ENCODE peak calls at places on chromosome 12, in four cellular contexts. One of them, this sample, is unnamed.

GRCh38 chr12:4771172-4771959 is 51.2 kb downstream of the GALNT8 start:
- DNase-seq in stomach: no peak
- DNase-seq in neural progenitor cell: no peak
- DNase-seq in H9: no peak
- DNase-seq in this sample: no peak

GRCh38 chr12:91003737-91004136 is 1.0 kb downstream of the EPYC start:
- DNase-seq in stomach: no peak
- DNase-seq in neural progenitor cell: no peak
- DNase-seq in H9: no peak
- DNase-seq in this sample: no peak

GRCh38 chr12:108399514-108399913 is 60.4 kb upstream of the CMKLR1 start:
- DNase-seq in stomach: no peak
- DNase-seq in neural progenitor cell: no peak
- DNase-seq in H9: no peak
- DNase-seq in this sample: no peak

GRCh38 chr12:131834798-131835615 is 6.8 kb downstream of the MMP17 start:
- DNase-seq in stomach: peak
- DNase-seq in neural progenitor cell: no peak
- DNase-seq in H9: no peak
- DNase-seq in this sample: no peak

GRCh38 chr12:10562306-10562933 is 51.0 kb downstream of the MAGOHB start:
- DNase-seq in stomach: no peak
- DNase-seq in neural progenitor cell: peak
- DNase-seq in H9: no peak
- DNase-seq in this sample: no peak

GRCh38 chr12:88529531-88530488 is 50.5 kb downstream of the KITLG start:
- DNase-seq in stomach: no peak
- DNase-seq in neural progenitor cell: peak
- DNase-seq in H9: no peak
- DNase-seq in this sample: no peak

GRCh38 chr12:65460076-65460475 is 181.6 kb downstream of the MSRB3 start:
- DNase-seq in stomach: no peak
- DNase-seq in neural progenitor cell: peak
- DNase-seq in H9: peak
- DNase-seq in this sample: no peak

GRCh38 chr12:120795441-120796178 is 70.0 kb downstream of the ACADS start:
- DNase-seq in stomach: no peak
- DNase-seq in neural progenitor cell: no peak
- DNase-seq in H9: no peak
- DNase-seq in this sample: no peak

GRCh38 chr12:106417926-106418910 is 60.7 kb downstream of the POLR3B start:
- DNase-seq in stomach: no peak
- DNase-seq in neural progenitor cell: no peak
- DNase-seq in H9: no peak
- DNase-seq in this sample: no peak

GRCh38 chr12:92045852-92046251 is 99.8 kb downstream of the BTG1 start:
- DNase-seq in stomach: no peak
- DNase-seq in neural progenitor cell: no peak
- DNase-seq in H9: no peak
- DNase-seq in this sample: no peak

GRCh38 chr12:22856120-22856699 is 231.2 kb downstream of the ETNK1 start:
- DNase-seq in stomach: no peak
- DNase-seq in neural progenitor cell: peak
- DNase-seq in H9: no peak
- DNase-seq in this sample: no peak

GRCh38 chr12:32098112-32098511 is 8.5 kb upstream of the BICD1 start:
- DNase-seq in stomach: no peak
- DNase-seq in neural progenitor cell: no peak
- DNase-seq in H9: no peak
- DNase-seq in this sample: no peak

GRCh38 chr12:106108187-106108816 is 30.5 kb downstream of the NUAK1 start:
- DNase-seq in stomach: no peak
- DNase-seq in neural progenitor cell: no peak
- DNase-seq in H9: peak
- DNase-seq in this sample: no peak

GRCh38 chr12:102216086-102216691 is 18.6 kb upstream of the PMCH start:
- DNase-seq in stomach: no peak
- DNase-seq in neural progenitor cell: no peak
- DNase-seq in H9: no peak
- DNase-seq in this sample: no peak

GRCh38 chr12:3204143-3204542 is 127.0 kb downstream of the TSPAN9 start:
- DNase-seq in stomach: no peak
- DNase-seq in neural progenitor cell: no peak
- DNase-seq in H9: peak
- DNase-seq in this sample: no peak

GRCh38 chr12:124992874-124993567 is 424 bp upstream of the BRI3BP start:
- DNase-seq in stomach: peak
- DNase-seq in neural progenitor cell: peak
- DNase-seq in H9: peak
- DNase-seq in this sample: peak

GRCh38 chr12:56042430-56043203 is 899 bp downstream of the RPS26 start:
- DNase-seq in stomach: no peak
- DNase-seq in neural progenitor cell: peak
- DNase-seq in H9: no peak
- DNase-seq in this sample: no peak

GRCh38 chr12:56040963-56041578 is 647 bp upstream of the RPS26 start:
- DNase-seq in stomach: no peak
- DNase-seq in neural progenitor cell: no peak
- DNase-seq in H9: peak
- DNase-seq in this sample: peak

GRCh38 chr12:56040151-56040550 is 1.6 kb upstream of the RPS26 start:
- DNase-seq in stomach: no peak
- DNase-seq in neural progenitor cell: no peak
- DNase-seq in H9: no peak
- DNase-seq in this sample: no peak

GRCh38 chr12:56038022-56038665 is 3.6 kb upstream of the RPS26 start:
- DNase-seq in stomach: no peak
- DNase-seq in neural progenitor cell: no peak
- DNase-seq in H9: no peak
- DNase-seq in this sample: no peak

GRCh38 chr12:56041579-56042429 is at the start of gene RPS26:
- DNase-seq in stomach: peak
- DNase-seq in neural progenitor cell: peak
- DNase-seq in H9: peak
- DNase-seq in this sample: peak
- TF ChIP-seq CTCF in stomach: no peak
- TF ChIP-seq CTCF in neural progenitor cell: peak
- TF ChIP-seq CTCF in H9: peak
- TF ChIP-seq CTCF in this sample: peak

GRCh38 chr12:6226002-6226700 is 26.0 kb downstream of the CD9 start:
- DNase-seq in stomach: peak
- DNase-seq in neural progenitor cell: no peak
- DNase-seq in H9: no peak
- DNase-seq in this sample: no peak
- TF ChIP-seq CTCF in stomach: no peak
- TF ChIP-seq CTCF in neural progenitor cell: no peak
- TF ChIP-seq CTCF in H9: no peak
- TF ChIP-seq CTCF in this sample: no peak

DNA sequence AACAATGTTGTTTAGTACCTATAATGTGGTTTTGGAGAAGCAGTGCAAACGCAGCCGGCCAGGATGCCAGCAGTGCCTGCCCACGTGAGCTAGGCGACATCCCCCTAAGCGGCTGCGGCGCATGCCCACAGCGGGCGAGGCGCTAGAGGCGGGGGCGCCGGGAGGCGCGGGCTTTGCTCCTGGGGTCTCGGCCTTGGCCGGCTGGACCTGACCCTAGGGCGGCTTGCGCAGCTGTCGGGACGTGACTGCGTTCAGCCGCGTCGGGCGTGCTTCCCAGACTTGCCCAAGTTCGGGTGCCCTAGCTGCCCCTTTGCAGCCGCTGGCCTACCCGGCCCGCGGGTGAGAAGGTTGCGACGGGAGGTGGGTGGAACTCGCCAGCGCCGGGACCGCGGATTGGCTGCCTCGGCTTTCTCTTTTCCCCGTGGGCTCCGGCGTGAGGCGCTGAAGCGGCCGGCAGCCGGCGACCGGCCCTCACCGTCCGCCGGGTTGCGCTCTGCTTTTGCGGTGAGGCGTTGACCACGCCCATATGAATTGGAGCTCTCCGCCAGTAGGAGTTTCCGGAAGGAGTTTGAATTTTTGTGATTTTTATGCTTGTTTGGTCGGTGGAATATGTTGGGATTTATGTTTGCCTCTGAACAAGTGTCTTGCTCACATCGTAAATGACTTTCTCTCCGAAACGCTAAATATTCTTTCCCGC is at the start of gene TMEM19:
- DNase-seq in stomach: peak
- DNase-seq in neural progenitor cell: peak
- DNase-seq in H9: peak
- DNase-seq in this sample: peak
- TF ChIP-seq CTCF in stomach: no peak
- TF ChIP-seq CTCF in neural progenitor cell: peak
- TF ChIP-seq CTCF in H9: no peak
- TF ChIP-seq CTCF in this sample: no peak

DNA sequence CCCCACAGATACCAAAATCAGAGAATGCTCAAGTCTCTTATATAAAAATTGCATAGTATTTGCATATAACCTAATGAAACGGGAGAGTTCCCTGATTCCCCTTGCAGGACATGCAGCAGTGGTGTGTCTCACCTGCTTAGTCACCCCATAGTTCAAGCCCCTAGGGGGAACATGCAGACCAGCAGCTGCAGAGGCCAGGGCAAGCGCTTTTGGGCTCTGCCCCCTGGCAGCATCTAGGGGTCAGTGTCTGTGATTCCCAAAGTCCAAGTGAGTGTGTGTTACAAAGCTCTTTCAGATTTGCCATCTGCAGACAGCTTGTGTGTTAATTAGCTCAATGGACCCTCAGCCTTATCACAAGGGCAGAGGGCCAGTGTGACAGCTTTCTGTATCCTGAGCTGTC is 110.1 kb downstream of the DNAI7 start:
- DNase-seq in stomach: no peak
- DNase-seq in neural progenitor cell: peak
- DNase-seq in H9: peak
- DNase-seq in this sample: no peak
- TF ChIP-seq CTCF in stomach: no peak
- TF ChIP-seq CTCF in neural progenitor cell: peak
- TF ChIP-seq CTCF in H9: peak
- TF ChIP-seq CTCF in this sample: no peak

DNA sequence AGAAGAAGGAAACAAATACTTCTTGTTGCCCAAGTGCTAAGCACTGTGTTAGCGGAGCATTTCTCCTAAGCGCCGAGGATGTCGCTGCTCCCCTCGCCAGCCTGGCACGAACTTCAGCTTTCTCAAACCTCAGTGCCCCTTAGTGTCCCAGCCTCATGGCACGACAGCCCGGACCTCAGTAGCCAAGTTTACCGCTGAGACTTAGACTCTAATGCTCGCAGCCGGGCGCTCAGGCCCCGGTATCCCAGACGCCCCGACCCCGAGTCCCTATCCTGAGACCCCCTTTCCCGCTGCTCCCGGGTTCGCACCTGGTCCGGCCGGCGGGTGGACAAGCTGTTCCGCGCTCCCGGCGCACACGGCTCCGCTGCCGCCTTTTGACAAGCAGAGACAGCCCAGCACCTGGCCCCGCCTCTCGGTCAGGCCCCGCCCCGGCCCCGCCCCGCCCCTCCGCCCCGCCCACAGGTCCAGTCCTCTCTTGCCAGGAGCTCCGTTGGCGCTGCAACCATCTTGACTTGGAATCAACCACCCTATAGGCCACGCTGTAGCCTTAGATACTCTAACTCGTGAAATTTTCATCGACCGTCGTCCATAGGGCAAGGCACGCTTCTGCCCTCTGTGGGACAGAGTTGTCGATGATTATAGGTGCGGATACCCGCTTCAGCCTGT is at the start of gene VDR:
- DNase-seq in stomach: peak
- DNase-seq in neural progenitor cell: peak
- DNase-seq in H9: peak
- DNase-seq in this sample: peak
- TF ChIP-seq CTCF in stomach: no peak
- TF ChIP-seq CTCF in neural progenitor cell: no peak
- TF ChIP-seq CTCF in H9: peak
- TF ChIP-seq CTCF in this sample: no peak

GRCh38 chr12:69676257-69677012 is 22.7 kb downstream of the BEST3 start:
- DNase-seq in stomach: no peak
- DNase-seq in neural progenitor cell: no peak
- DNase-seq in H9: no peak
- DNase-seq in this sample: no peak
- TF ChIP-seq CTCF in stomach: no peak
- TF ChIP-seq CTCF in neural progenitor cell: peak
- TF ChIP-seq CTCF in H9: peak
- TF ChIP-seq CTCF in this sample: no peak

DNA sequence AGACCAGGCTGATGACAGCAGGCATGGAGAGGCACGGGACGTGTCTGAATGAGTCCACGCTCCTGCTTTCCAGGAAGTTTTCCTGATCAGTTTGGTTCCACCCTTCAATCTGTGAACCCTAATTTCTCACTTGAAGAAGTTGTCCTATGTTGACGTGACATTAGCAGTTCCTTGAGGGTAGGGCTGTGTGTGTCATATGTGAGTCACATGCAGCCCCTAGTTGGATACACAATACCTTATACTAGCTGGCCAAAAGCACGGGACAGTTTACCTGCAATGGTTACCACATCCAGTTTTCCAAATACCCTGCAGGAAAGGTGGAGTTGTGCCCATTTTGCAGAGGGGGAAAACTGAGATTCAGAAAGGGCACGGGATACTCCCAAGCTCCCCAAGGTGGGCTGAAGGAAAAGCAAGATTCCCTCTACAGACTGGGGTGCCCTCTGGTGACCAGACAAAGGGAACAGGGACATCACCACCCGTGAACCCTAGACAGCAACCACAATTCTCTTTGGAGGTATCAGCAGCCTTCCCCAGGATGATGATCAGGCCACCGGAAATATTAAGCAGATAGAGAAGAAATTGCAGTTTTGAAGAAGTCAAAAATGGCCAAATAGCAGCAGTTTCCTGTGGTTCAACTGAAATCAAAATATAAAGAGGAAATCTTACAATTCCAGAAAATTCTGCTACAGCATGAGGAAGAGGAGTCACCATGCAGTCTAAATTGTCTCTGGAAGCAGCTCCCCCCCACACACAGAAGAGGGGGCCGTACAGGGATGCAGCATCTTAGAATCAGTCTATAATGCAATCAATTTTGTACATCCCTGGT is 194.4 kb downstream of the PHETA1 start:
- DNase-seq in stomach: no peak
- DNase-seq in neural progenitor cell: peak
- DNase-seq in H9: no peak
- DNase-seq in this sample: no peak
- TF ChIP-seq CTCF in stomach: no peak
- TF ChIP-seq CTCF in neural progenitor cell: peak
- TF ChIP-seq CTCF in H9: peak
- TF ChIP-seq CTCF in this sample: no peak